ENCODE peak calls at places on chromosomes 12 and 14, in seven cellular contexts. One of them, this sample, is unnamed.

GRCh38 chr12:98644433-98644711 is 216 bp downstream of the IKBIP start:
- DNase-seq in left lung: no peak
- DNase-seq in endodermal cell: peak; percentile 93
- DNase-seq in tibial nerve: no peak
- DNase-seq in pancreas: no peak
- DNase-seq in heart right ventricle: no peak
- DNase-seq in testis: no peak
- DNase-seq in this sample: no peak

GRCh38 chr14:99460793-99461192 is 19.9 kb downstream of the SETD3 start:
- DNase-seq in left lung: no peak
- DNase-seq in endodermal cell: peak; percentile 77
- DNase-seq in tibial nerve: no peak
- DNase-seq in pancreas: no peak
- DNase-seq in heart right ventricle: no peak
- DNase-seq in testis: no peak
- DNase-seq in this sample: no peak

GRCh38 chr14:105865904-105866840 is 339.8 kb downstream of the TMEM121 start:
- DNase-seq in left lung: peak; percentile 31
- DNase-seq in endodermal cell: peak; percentile 17
- DNase-seq in tibial nerve: no peak
- DNase-seq in pancreas: no peak
- DNase-seq in heart right ventricle: no peak
- DNase-seq in testis: peak; percentile 9
- DNase-seq in this sample: no peak

GRCh38 chr12:71063087-71063486 is 94.7 kb downstream of the TSPAN8 start:
- DNase-seq in left lung: no peak
- DNase-seq in endodermal cell: no peak
- DNase-seq in tibial nerve: no peak
- DNase-seq in pancreas: no peak
- DNase-seq in heart right ventricle: no peak
- DNase-seq in testis: no peak
- DNase-seq in this sample: no peak

GRCh38 chr12:25648460-25648859 is 95.4 kb upstream of the LMNTD1 start:
- DNase-seq in left lung: no peak
- DNase-seq in endodermal cell: peak; percentile 90
- DNase-seq in tibial nerve: no peak
- DNase-seq in pancreas: peak; percentile 16
- DNase-seq in heart right ventricle: peak; percentile 35
- DNase-seq in testis: peak; percentile 16
- DNase-seq in this sample: no peak

GRCh38 chr12:12551115-12551514 is 11.5 kb downstream of the DUSP16 start:
- DNase-seq in left lung: no peak
- DNase-seq in endodermal cell: no peak
- DNase-seq in tibial nerve: no peak
- DNase-seq in pancreas: no peak
- DNase-seq in heart right ventricle: no peak
- DNase-seq in testis: no peak
- DNase-seq in this sample: no peak

GRCh38 chr12:118302053-118302452 is 70.7 kb downstream of the TAOK3 start:
- DNase-seq in left lung: no peak
- DNase-seq in endodermal cell: no peak
- DNase-seq in tibial nerve: no peak
- DNase-seq in pancreas: no peak
- DNase-seq in heart right ventricle: no peak
- DNase-seq in testis: no peak
- DNase-seq in this sample: no peak

GRCh38 chr12:62834406-62834805 is 100.5 kb downstream of the PPM1H start:
- DNase-seq in left lung: no peak
- DNase-seq in endodermal cell: peak; percentile 59
- DNase-seq in tibial nerve: no peak
- DNase-seq in pancreas: no peak
- DNase-seq in heart right ventricle: peak; percentile 22
- DNase-seq in testis: peak; percentile 73
- DNase-seq in this sample: no peak

GRCh38 chr14:75334191-75335051 is 55.8 kb downstream of the FOS start:
- DNase-seq in left lung: peak; percentile 65
- DNase-seq in endodermal cell: no peak
- DNase-seq in tibial nerve: peak; percentile 41
- DNase-seq in pancreas: no peak
- DNase-seq in heart right ventricle: peak; percentile 35
- DNase-seq in testis: peak; percentile 71
- DNase-seq in this sample: peak; percentile 54

GRCh38 chr12:67720383-67720856 is 71.9 kb downstream of the DYRK2 start:
- DNase-seq in left lung: no peak
- DNase-seq in endodermal cell: peak; percentile 40
- DNase-seq in tibial nerve: no peak
- DNase-seq in pancreas: no peak
- DNase-seq in heart right ventricle: no peak
- DNase-seq in testis: no peak
- DNase-seq in this sample: no peak

GRCh38 chr12:113762155-113762848 is 203.8 kb downstream of the RBM19 start:
- DNase-seq in left lung: no peak
- DNase-seq in endodermal cell: peak; percentile 67
- DNase-seq in tibial nerve: no peak
- DNase-seq in pancreas: no peak
- DNase-seq in heart right ventricle: no peak
- DNase-seq in testis: peak; percentile 35
- DNase-seq in this sample: no peak

GRCh38 chr12:41466762-41467270 is 278.7 kb downstream of the PDZRN4 start:
- DNase-seq in left lung: no peak
- DNase-seq in endodermal cell: peak; percentile 86
- DNase-seq in tibial nerve: no peak
- DNase-seq in pancreas: no peak
- DNase-seq in heart right ventricle: no peak
- DNase-seq in testis: peak; percentile 24
- DNase-seq in this sample: no peak

GRCh38 chr14:57199911-57200310 is 68.8 kb downstream of the EXOC5 start:
- DNase-seq in left lung: no peak
- DNase-seq in endodermal cell: no peak
- DNase-seq in tibial nerve: no peak
- DNase-seq in pancreas: no peak
- DNase-seq in heart right ventricle: no peak
- DNase-seq in testis: no peak
- DNase-seq in this sample: no peak

GRCh38 chr14:39381366-39381765 is 50.9 kb downstream of the FBXO33 start:
- DNase-seq in left lung: no peak
- DNase-seq in endodermal cell: no peak
- DNase-seq in tibial nerve: no peak
- DNase-seq in pancreas: no peak
- DNase-seq in heart right ventricle: no peak
- DNase-seq in testis: no peak
- DNase-seq in this sample: no peak

GRCh38 chr14:100609331-100609870 is 22.2 kb upstream of the BEGAIN start:
- DNase-seq in left lung: no peak
- DNase-seq in endodermal cell: peak; percentile 33
- DNase-seq in tibial nerve: no peak
- DNase-seq in pancreas: no peak
- DNase-seq in heart right ventricle: no peak
- DNase-seq in testis: no peak
- DNase-seq in this sample: no peak

GRCh38 chr12:16612647-16613046 is 6.7 kb upstream of the LMO3 start:
- DNase-seq in left lung: no peak
- DNase-seq in endodermal cell: no peak
- DNase-seq in tibial nerve: no peak
- DNase-seq in pancreas: no peak
- DNase-seq in heart right ventricle: no peak
- DNase-seq in testis: no peak
- DNase-seq in this sample: no peak

GRCh38 chr12:117182866-117183265 is 7.4 kb downstream of the FBXO21 start:
- DNase-seq in left lung: no peak
- DNase-seq in endodermal cell: no peak
- DNase-seq in tibial nerve: no peak
- DNase-seq in pancreas: no peak
- DNase-seq in heart right ventricle: no peak
- DNase-seq in testis: no peak
- DNase-seq in this sample: no peak

GRCh38 chr12:46664771-46665287 is 161.0 kb downstream of the SLC38A4 start:
- DNase-seq in left lung: no peak
- DNase-seq in endodermal cell: no peak
- DNase-seq in tibial nerve: no peak
- DNase-seq in pancreas: no peak
- DNase-seq in heart right ventricle: no peak
- DNase-seq in testis: no peak
- DNase-seq in this sample: no peak

GRCh38 chr12:90274407-90274806 is 565.8 kb upstream of the ATP2B1 start:
- DNase-seq in left lung: no peak
- DNase-seq in endodermal cell: no peak
- DNase-seq in tibial nerve: no peak
- DNase-seq in pancreas: no peak
- DNase-seq in heart right ventricle: no peak
- DNase-seq in testis: no peak
- DNase-seq in this sample: no peak

GRCh38 chr12:126112141-126112540 is 1046.9 kb downstream of the AACS start:
- DNase-seq in left lung: no peak
- DNase-seq in endodermal cell: no peak
- DNase-seq in tibial nerve: no peak
- DNase-seq in pancreas: no peak
- DNase-seq in heart right ventricle: no peak
- DNase-seq in testis: no peak
- DNase-seq in this sample: no peak

GRCh38 chr12:131025939-131026702 is 72.4 kb downstream of the ADGRD1 start:
- DNase-seq in left lung: no peak
- DNase-seq in endodermal cell: no peak
- DNase-seq in tibial nerve: no peak
- DNase-seq in pancreas: no peak
- DNase-seq in heart right ventricle: no peak
- DNase-seq in testis: no peak
- DNase-seq in this sample: no peak

GRCh38 chr12:131024026-131024425 is 70.3 kb downstream of the ADGRD1 start:
- DNase-seq in left lung: no peak
- DNase-seq in endodermal cell: no peak
- DNase-seq in tibial nerve: no peak
- DNase-seq in pancreas: no peak
- DNase-seq in heart right ventricle: no peak
- DNase-seq in testis: no peak
- DNase-seq in this sample: no peak

GRCh38 chr12:131027876-131028586 is 74.3 kb downstream of the ADGRD1 start:
- DNase-seq in left lung: no peak
- DNase-seq in endodermal cell: no peak
- DNase-seq in tibial nerve: no peak
- DNase-seq in pancreas: no peak
- DNase-seq in heart right ventricle: no peak
- DNase-seq in testis: no peak
- DNase-seq in this sample: no peak

GRCh38 chr12:131024721-131025120 is 71.0 kb downstream of the ADGRD1 start:
- DNase-seq in left lung: no peak
- DNase-seq in endodermal cell: no peak
- DNase-seq in tibial nerve: no peak
- DNase-seq in pancreas: no peak
- DNase-seq in heart right ventricle: no peak
- DNase-seq in testis: no peak
- DNase-seq in this sample: no peak

DNA sequence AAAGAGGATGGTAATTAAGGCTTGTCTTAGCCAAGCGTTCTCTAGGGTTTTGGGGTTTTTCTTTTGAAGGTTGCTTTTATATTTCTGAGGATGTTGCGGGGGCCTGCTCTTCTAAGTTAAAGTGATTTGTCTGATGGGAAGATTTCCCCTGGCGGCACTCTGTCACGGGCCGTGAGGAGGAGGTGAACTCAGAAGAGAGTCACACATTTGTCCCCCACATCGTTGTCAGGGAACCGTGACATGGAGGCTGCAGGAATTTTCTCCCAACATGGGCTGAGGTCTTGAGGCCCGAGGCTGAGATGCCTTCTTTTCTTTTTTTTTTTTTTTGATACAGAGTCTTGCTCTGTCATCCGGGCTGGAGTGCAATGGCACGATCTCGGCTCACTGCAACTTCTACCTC is 71.5 kb downstream of the ADGRD1 start:
- DNase-seq in left lung: no peak
- DNase-seq in endodermal cell: no peak
- DNase-seq in tibial nerve: no peak
- DNase-seq in pancreas: no peak
- DNase-seq in heart right ventricle: no peak
- DNase-seq in testis: no peak
- DNase-seq in this sample: no peak
- H3K9me3 ChIP-seq in left lung: no peaks in the 10 kb centered on the region
- H3K9me3 ChIP-seq in endodermal cell: no peaks in the 10 kb centered on the region
- H3K9me3 ChIP-seq in tibial nerve: no peaks in the 10 kb centered on the region
- H3K9me3 ChIP-seq in pancreas: no peaks in the 10 kb centered on the region
- H3K9me3 ChIP-seq in heart right ventricle: no peaks in the 10 kb centered on the region
- H3K9me3 ChIP-seq in testis: no peaks in the 10 kb centered on the region
- H3K9me3 ChIP-seq in this sample: no peaks in the 10 kb centered on the region

DNA sequence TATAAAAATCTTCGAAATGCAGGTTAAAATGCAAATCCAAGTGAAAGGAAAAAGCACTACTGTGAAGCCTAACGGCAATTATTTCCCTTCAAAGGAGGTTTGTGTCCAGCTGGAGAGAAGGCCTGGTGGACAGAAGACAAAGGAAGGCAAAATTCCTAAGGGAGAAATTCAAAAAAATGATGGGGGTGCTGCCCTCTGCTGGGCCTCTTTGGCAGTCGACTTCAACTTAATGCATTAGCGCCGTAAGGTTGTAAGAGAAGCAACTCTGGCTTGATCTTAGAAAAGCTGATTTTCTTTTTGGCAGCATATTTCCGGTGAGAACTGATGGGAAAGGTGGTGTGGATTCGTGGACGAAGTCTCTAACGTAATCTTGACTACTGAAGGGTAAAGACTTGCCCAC is 34.3 kb upstream of the CHFR start:
- DNase-seq in left lung: no peak
- DNase-seq in endodermal cell: peak; percentile 74
- DNase-seq in tibial nerve: no peak
- DNase-seq in pancreas: no peak
- DNase-seq in heart right ventricle: no peak
- DNase-seq in testis: no peak
- DNase-seq in this sample: no peak
- H3K9me3 ChIP-seq in left lung: peaks cover 34% of the 10 kb centered on the region
- H3K9me3 ChIP-seq in endodermal cell: peaks cover 85% of the 10 kb centered on the region
- H3K9me3 ChIP-seq in tibial nerve: peaks cover 100% of the 10 kb centered on the region
- H3K9me3 ChIP-seq in pancreas: peaks cover 15% of the 10 kb centered on the region
- H3K9me3 ChIP-seq in heart right ventricle: peaks cover 100% of the 10 kb centered on the region
- H3K9me3 ChIP-seq in testis: no peaks in the 10 kb centered on the region
- H3K9me3 ChIP-seq in this sample: peaks cover 45% of the 10 kb centered on the region

GRCh38 chr12:132986001-132986884 is at the start of gene ZNF26:
- DNase-seq in left lung: peak; percentile 92
- DNase-seq in endodermal cell: peak; percentile 98
- DNase-seq in tibial nerve: peak; percentile 87
- DNase-seq in pancreas: peak; percentile 90
- DNase-seq in heart right ventricle: peak; percentile 89
- DNase-seq in testis: peak; percentile 97
- DNase-seq in this sample: peak; percentile 77
- H3K9me3 ChIP-seq in left lung: peaks cover 3% of the 10 kb centered on the region
- H3K9me3 ChIP-seq in endodermal cell: peaks cover 65% of the 10 kb centered on the region
- H3K9me3 ChIP-seq in tibial nerve: peaks cover 55% of the 10 kb centered on the region
- H3K9me3 ChIP-seq in pancreas: no peaks in the 10 kb centered on the region
- H3K9me3 ChIP-seq in heart right ventricle: peaks cover 25% of the 10 kb centered on the region
- H3K9me3 ChIP-seq in testis: no peaks in the 10 kb centered on the region
- H3K9me3 ChIP-seq in this sample: peaks cover 3% of the 10 kb centered on the region

DNA sequence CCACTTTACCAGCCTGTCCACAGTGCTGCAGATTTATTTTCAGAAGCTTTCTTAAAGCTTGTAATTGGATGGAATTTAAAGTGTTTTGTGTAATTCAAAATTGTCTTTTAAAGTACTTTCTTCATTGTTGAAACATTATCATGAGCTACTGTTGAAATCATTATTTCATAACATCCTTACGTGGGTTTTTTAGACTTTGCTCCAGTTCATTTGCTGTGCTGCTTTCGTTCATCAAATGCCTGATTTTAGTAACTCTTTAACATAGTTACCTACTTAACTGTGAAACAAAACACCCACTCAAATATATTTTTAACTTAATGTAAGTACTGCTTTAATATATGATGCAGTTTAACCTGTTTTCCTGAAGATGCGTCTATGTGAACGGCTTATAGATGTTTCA is 47.5 kb downstream of the PIWIL1 start:
- DNase-seq in left lung: no peak
- DNase-seq in endodermal cell: no peak
- DNase-seq in tibial nerve: no peak
- DNase-seq in pancreas: no peak
- DNase-seq in heart right ventricle: no peak
- DNase-seq in testis: no peak
- DNase-seq in this sample: no peak
- H3K9me3 ChIP-seq in left lung: no peaks in the 10 kb centered on the region
- H3K9me3 ChIP-seq in endodermal cell: no peaks in the 10 kb centered on the region
- H3K9me3 ChIP-seq in tibial nerve: no peaks in the 10 kb centered on the region
- H3K9me3 ChIP-seq in pancreas: no peaks in the 10 kb centered on the region
- H3K9me3 ChIP-seq in heart right ventricle: no peaks in the 10 kb centered on the region
- H3K9me3 ChIP-seq in testis: no peaks in the 10 kb centered on the region
- H3K9me3 ChIP-seq in this sample: no peaks in the 10 kb centered on the region

This sample was measured in T-helper 17 cell.